ENCODE peak calls at places on chromosome 18, in eight cellular contexts. G is Right ventricle myocardium inferior; L is heart right ventricle; V is HCT116; E is activated CD8-positive, alpha-beta T cell treated with anti-CD3 and anti-CD28 coated beads, Interleukin-2, amount 10 ng/mL, durations not matched to agents 7 days and 5 days; N is activated B cell treated with CpG ODN at 0.5 μM for 24 hours; I is IMR-90; M is left colon. T is an unnamed sample.

GRCh38 chr18:58843662-58844035 is 21.0 kb upstream of the ZNF532 start:
- ATAC-seq in G (no peak), L (no peak), V (no peak), E (no peak), N (no peak), I (no peak), M (peak), T (no peak)

GRCh38 chr18:62979172-62979571 is 263.8 kb downstream of the PHLPP1 start:
- ATAC-seq in G (no peak), L (no peak), V (no peak), E (no peak), N (no peak), I (peak), M (no peak), T (no peak)

GRCh38 chr18:23528580-23529472 is 25.5 kb downstream of the RMC1 start:
- ATAC-seq in G (peak), L (peak), V (peak), E (no peak), N (no peak), I (no peak), M (peak), T (peak)

GRCh38 chr18:73189718-73190117 is 321.9 kb upstream of the NETO1 start:
- ATAC-seq in G (no peak), L (no peak), V (no peak), E (no peak), N (no peak), I (no peak), M (no peak), T (no peak)

GRCh38 chr18:44582432-44582831 is 98.3 kb upstream of the SETBP1 start:
- ATAC-seq in G (no peak), L (no peak), V (no peak), E (no peak), N (no peak), I (no peak), M (no peak), T (no peak)

GRCh38 chr18:9735238-9735637 is 27.1 kb downstream of the RAB31 start:
- ATAC-seq in G (no peak), L (peak), V (no peak), E (peak), N (no peak), I (no peak), M (peak), T (no peak)

GRCh38 chr18:75544496-75544895 is 117.0 kb upstream of the SMIM21 start:
- ATAC-seq in G (no peak), L (no peak), V (peak), E (no peak), N (no peak), I (peak), M (no peak), T (no peak)

GRCh38 chr18:23179416-23179815 is 44.1 kb downstream of the CABLES1 start:
- ATAC-seq in G (no peak), L (no peak), V (no peak), E (no peak), N (no peak), I (no peak), M (no peak), T (no peak)

GRCh38 chr18:73283032-73283431 is 415.2 kb upstream of the NETO1 start:
- ATAC-seq in G (no peak), L (no peak), V (no peak), E (no peak), N (no peak), I (peak), M (no peak), T (no peak)

GRCh38 chr18:8766576-8767253 is 61.4 kb downstream of the MTCL1 start:
- ATAC-seq in G (no peak), L (no peak), V (no peak), E (no peak), N (no peak), I (no peak), M (no peak), T (no peak)

GRCh38 chr18:69586581-69586980 is 185.9 kb downstream of the DOK6 start:
- ATAC-seq in G (no peak), L (no peak), V (no peak), E (no peak), N (no peak), I (no peak), M (no peak), T (no peak)

GRCh38 chr18:65924878-65925277 is 174.1 kb downstream of the CDH7 start:
- ATAC-seq in G (no peak), L (no peak), V (no peak), E (no peak), N (no peak), I (no peak), M (peak), T (no peak)

GRCh38 chr18:9859232-9859631 is 26.5 kb upstream of the TXNDC2 start:
- ATAC-seq in G (no peak), L (no peak), V (no peak), E (no peak), N (no peak), I (no peak), M (no peak), T (no peak)

GRCh38 chr18:50707841-50708240 is 112.0 kb downstream of the MRO start:
- ATAC-seq in G (peak), L (no peak), V (no peak), E (no peak), N (no peak), I (peak), M (no peak), T (no peak)

GRCh38 chr18:3088044-3088443 is 75.1 kb upstream of the LPIN2 start:
- ATAC-seq in G (no peak), L (peak), V (no peak), E (no peak), N (no peak), I (no peak), M (no peak), T (no peak)

GRCh38 chr18:34929336-34929780 is 111.9 kb upstream of the MAPRE2 start:
- ATAC-seq in G (no peak), L (no peak), V (peak), E (no peak), N (no peak), I (peak), M (peak), T (no peak)

GRCh38 chr18:50862401-50862800 is 16.5 kb upstream of the ME2 start:
- ATAC-seq in G (peak), L (peak), V (no peak), E (no peak), N (peak), I (no peak), M (no peak), T (no peak)

GRCh38 chr18:35713545-35713944 is 132.0 kb downstream of the GALNT1 start:
- ATAC-seq in G (no peak), L (no peak), V (no peak), E (no peak), N (no peak), I (no peak), M (no peak), T (no peak)

GRCh38 chr18:43772907-43773306 is 495.6 kb upstream of the SYT4 start:
- ATAC-seq in G (peak), L (peak), V (no peak), E (no peak), N (no peak), I (no peak), M (no peak), T (no peak)

GRCh38 chr18:72995558-72995957 is 127.8 kb upstream of the NETO1 start:
- ATAC-seq in G (no peak), L (no peak), V (no peak), E (no peak), N (no peak), I (no peak), M (no peak), T (no peak)

GRCh38 chr18:9951022-9951859 is 37.4 kb downstream of the VAPA start:
- ATAC-seq in G (peak), L (peak), V (peak), E (peak), N (peak), I (peak), M (peak), T (peak)

T was measured in esophagus mucosa.